ENCODE peak calls at places on chromosome 1, in eight cellular contexts. O, H, A, V, S, D, T and L are unnamed samples.

GRCh38 chr1:243748706-243749283 is 101.2 kb downstream of the AKT3 start:
- DNase-seq in A (peak; percentile 86), D (peak; percentile 61), S (peak; percentile 90), V (no peak), O (peak; percentile 89), T (peak; percentile 90), H (no peak), L (peak; percentile 73)

GRCh38 chr1:6281511-6282402 is 20.9 kb upstream of the GPR153 start:
- DNase-seq in T (no peak), H (no peak), V (no peak), O (no peak), S (no peak), A (no peak), D (no peak), L (no peak)

GRCh38 chr1:2198571-2198970 is 4.0 kb upstream of the FAAP20 start:
- DNase-seq in H (no peak), O (no peak), V (no peak), S (no peak), T (no peak), A (no peak), D (peak; percentile 64), L (no peak)

GRCh38 chr1:218945050-218945449 is 228.6 kb upstream of the LYPLAL1 start:
- DNase-seq in T (peak; percentile 63), D (no peak), S (peak; percentile 34), H (no peak), A (peak; percentile 13), O (peak; percentile 83), V (no peak), L (no peak)

GRCh38 chr1:97920832-97921571 is at the start of gene DPYD:
- DNase-seq in A (peak; percentile 94), S (peak; percentile 86), V (peak; percentile 77), H (peak; percentile 86), T (peak; percentile 92), D (peak; percentile 86), O (peak; percentile 88), L (peak; percentile 90)

GRCh38 chr1:218946147-218946546 is 227.5 kb upstream of the LYPLAL1 start:
- DNase-seq in T (no peak), S (no peak), D (no peak), V (no peak), O (no peak), H (no peak), A (no peak), L (no peak)

GRCh38 chr1:184684285-184685077 is 70.2 kb downstream of the EDEM3 start:
- DNase-seq in O (peak; percentile 24), A (no peak), S (peak; percentile 44), T (no peak), V (no peak), D (no peak), H (no peak), L (no peak)

GRCh38 chr1:31476891-31477846 is 64.2 kb downstream of the SERINC2 start:
- DNase-seq in S (no peak), D (no peak), H (no peak), A (peak; percentile 24), O (no peak), T (no peak), V (no peak), L (peak; percentile 97)

GRCh38 chr1:109508873-109509175 is 703 bp downstream of the AMIGO1 start:
- DNase-seq in V (no peak), A (no peak), T (no peak), S (no peak), O (no peak), D (no peak), H (no peak), L (no peak)

GRCh38 chr1:17582124-17582768 is 42.7 kb downstream of the ARHGEF10L start:
- DNase-seq in V (no peak), D (peak; percentile 72), T (no peak), H (no peak), A (no peak), O (no peak), S (no peak), L (no peak)
- H3K4me3 ChIP-seq in V (no peak overlapping the region), D (no peak overlapping the region), T (no peak overlapping the region), H (no peak overlapping the region), A (no peak overlapping the region), O (no peak overlapping the region), S (no peak overlapping the region), L (no peak overlapping the region)

DNA sequence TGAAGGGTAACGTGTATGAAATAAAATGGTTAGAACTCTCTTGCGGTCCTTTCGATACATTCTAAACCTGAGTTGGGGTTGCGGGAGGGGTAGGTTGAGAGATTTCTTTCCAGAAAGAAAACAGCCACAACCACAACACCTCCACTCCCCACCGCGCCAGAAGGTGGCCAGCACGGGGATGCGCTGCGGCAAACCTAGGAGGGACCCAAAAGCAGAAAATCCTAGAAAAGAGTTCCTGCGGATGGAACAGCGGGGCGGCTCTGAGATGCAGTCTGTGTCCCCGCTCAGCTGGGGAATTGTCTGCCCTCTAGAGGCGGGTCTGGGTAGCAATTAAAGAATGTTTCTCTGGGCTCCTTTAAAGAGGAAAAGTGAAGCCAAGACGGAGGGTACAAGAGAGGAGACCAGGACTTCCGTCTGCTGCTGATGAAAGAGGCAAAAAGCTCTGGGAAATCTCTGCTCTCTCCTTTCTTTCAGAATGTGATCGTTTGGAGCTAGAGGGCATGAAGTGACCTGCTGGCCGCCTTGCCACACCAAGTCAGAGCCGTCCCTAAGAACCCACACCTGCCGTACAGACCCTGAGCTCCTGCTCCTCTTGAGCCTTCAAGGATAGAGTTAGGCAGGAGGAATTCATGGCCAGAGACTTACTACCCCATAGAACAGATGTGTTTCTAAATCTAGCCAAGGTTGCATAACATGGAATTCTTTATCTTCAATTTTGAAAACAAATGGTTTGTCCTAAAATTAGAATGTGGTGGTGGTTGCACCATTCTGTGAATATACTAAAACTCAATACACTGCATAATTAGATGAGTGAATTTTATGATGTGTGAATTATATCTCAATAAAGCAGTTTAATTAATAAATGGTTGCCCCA is 46.5 kb upstream of the COA6 start:
- DNase-seq in D (peak; percentile 46), S (peak; percentile 49), A (peak; percentile 54), V (peak; percentile 45), O (peak; percentile 53), T (peak; percentile 57), H (peak; percentile 76), L (peak; percentile 70)
- H3K4me3 ChIP-seq in D (peak overlapping the region; percentile 19), S (peak overlapping the region; percentile 47), A (peak overlapping the region; percentile 7), V (peak overlapping the region; percentile 92), O (peak overlapping the region; percentile 53), T (peak overlapping the region; percentile 23), H (peak overlapping the region; percentile 70), L (peak overlapping the region; percentile 77)

GRCh38 chr1:201282931-201283829 is at the start of gene PKP1:
- DNase-seq in S (peak; percentile 23), D (peak; percentile 94), O (no peak), H (no peak), T (peak; percentile 23), A (peak; percentile 65), V (no peak), L (no peak)
- H3K4me3 ChIP-seq in S (no peak within 1 kb of the TSS), D (peak within 1 kb of the TSS; percentile 50), O (peak within 1 kb of the TSS; percentile 9), H (no peak within 1 kb of the TSS), T (peak within 1 kb of the TSS; percentile 11), A (peak within 1 kb of the TSS; percentile 30), V (no peak within 1 kb of the TSS), L (no peak within 1 kb of the TSS)

GRCh38 chr1:200478945-200479558 is 69.2 kb upstream of the ZNF281 start:
- DNase-seq in T (no peak), O (no peak), V (no peak), H (no peak), S (no peak), D (no peak), A (no peak), L (no peak)

GRCh38 chr1:200487650-200488049 is 77.8 kb upstream of the ZNF281 start:
- DNase-seq in D (no peak), O (peak; percentile 29), V (no peak), H (no peak), S (peak; percentile 61), T (peak; percentile 11), A (no peak), L (no peak)

GRCh38 chr1:200479816-200480215 is 70.0 kb upstream of the ZNF281 start:
- DNase-seq in A (no peak), T (peak; percentile 29), S (peak; percentile 40), O (peak; percentile 79), V (no peak), H (no peak), D (no peak), L (no peak)

GRCh38 chr1:200486634-200487033 is 76.8 kb upstream of the ZNF281 start:
- DNase-seq in H (no peak), V (no peak), O (no peak), A (no peak), D (no peak), T (no peak), S (no peak), L (no peak)

GRCh38 chr1:200483491-200484143 is 73.8 kb upstream of the ZNF281 start:
- DNase-seq in O (peak; percentile 99), D (no peak), V (peak; percentile 44), H (peak; percentile 68), T (peak; percentile 93), S (peak; percentile 94), A (peak; percentile 83), L (no peak)
- H3K4me3 ChIP-seq in O (no peak overlapping the region), D (no peak overlapping the region), V (no peak overlapping the region), H (no peak overlapping the region), T (no peak overlapping the region), S (no peak overlapping the region), A (peak overlapping the region; percentile 49), L (no peak overlapping the region)

GRCh38 chr1:115545791-115546733 is 95.7 kb upstream of the VANGL1 start:
- DNase-seq in D (peak; percentile 30), S (peak; percentile 78), T (peak; percentile 87), O (peak; percentile 92), H (no peak), V (no peak), A (peak; percentile 86), L (peak; percentile 77)
- H3K4me3 ChIP-seq in D (no peak overlapping the region), S (no peak overlapping the region), T (no peak overlapping the region), O (no peak overlapping the region), H (no peak overlapping the region), V (no peak overlapping the region), A (no peak overlapping the region), L (no peak overlapping the region)